ENCODE peak calls at places on chromosomes 2 and 18, in six cellular contexts. S is H4, E is head of caudate nucleus, M is tibial artery, J is left lung, T is dermis blood vessel endothelial cell. Q is an unnamed sample.

GRCh38 chr18:32470136-32470712 is 458 bp downstream of the GAREM1 start:
- DNase-seq in M (peak), T (peak), S (peak), E (peak), J (no peak), Q (peak)

GRCh38 chr2:154700142-154700541 is 1.6 kb downstream of the KCNJ3 start:
- DNase-seq in M (no peak), S (no peak), T (no peak), J (no peak), E (no peak), Q (no peak)

GRCh38 chr2:41020318-41020717 is 568.4 kb upstream of the SLC8A1 start:
- DNase-seq in S (no peak), T (no peak), E (no peak), J (no peak), M (no peak), Q (no peak)

GRCh38 chr2:45649855-45650806 is 1.3 kb upstream of the PRKCE start:
- DNase-seq in J (peak), S (no peak), E (peak), T (peak), M (peak), Q (peak)

GRCh38 chr18:48983793-48984437 is 33.1 kb upstream of the SMAD7 start:
- DNase-seq in J (no peak), M (no peak), T (peak), E (peak), S (no peak), Q (no peak)

GRCh38 chr2:170177950-170178781 is at the start of gene MYO3B:
- DNase-seq in M (no peak), J (no peak), T (no peak), S (no peak), E (peak), Q (peak)

GRCh38 chr2:85281553-85281952 is 46.2 kb downstream of the TGOLN2 start:
- DNase-seq in T (no peak), E (no peak), S (no peak), J (no peak), M (no peak), Q (no peak)

GRCh38 chr2:192060161-192060560 is 134.6 kb downstream of the TMEFF2 start:
- DNase-seq in S (no peak), J (no peak), E (no peak), M (no peak), T (no peak), Q (no peak)

GRCh38 chr2:66463206-66463605 is 28.3 kb downstream of the MEIS1 start:
- DNase-seq in S (no peak), T (no peak), J (no peak), M (no peak), E (no peak), Q (no peak)

GRCh38 chr2:9720352-9721093 is 89.7 kb upstream of the YWHAQ start:
- DNase-seq in E (no peak), T (no peak), S (no peak), M (no peak), J (no peak), Q (no peak)

GRCh38 chr18:24413148-24413547 is 13.3 kb upstream of the IMPACT start:
- DNase-seq in J (no peak), S (no peak), M (no peak), E (no peak), T (no peak), Q (no peak)

GRCh38 chr2:25879133-25879730 is 945 bp upstream of the ASXL2 start:
- DNase-seq in M (no peak), J (no peak), S (no peak), E (no peak), T (no peak), Q (no peak)

GRCh38 chr18:47881752-47882455 is 48.6 kb downstream of the SMAD2 start:
- DNase-seq in T (no peak), E (no peak), M (no peak), S (peak), J (no peak), Q (no peak)

GRCh38 chr2:7109558-7109935 is 192.3 kb downstream of the RNF144A start:
- DNase-seq in S (no peak), M (no peak), E (no peak), J (no peak), T (no peak), Q (no peak)

GRCh38 chr18:3005462-3005861 is 7.5 kb downstream of the LPIN2 start:
- DNase-seq in T (no peak), E (no peak), J (no peak), M (no peak), S (no peak), Q (no peak)

GRCh38 chr2:58146707-58147106 is 94.4 kb downstream of the FANCL start:
- DNase-seq in E (no peak), T (peak), J (no peak), S (no peak), M (no peak), Q (peak)

GRCh38 chr2:238133499-238134392 is 4.7 kb upstream of the KLHL30 start:
- DNase-seq in M (no peak), S (no peak), E (no peak), J (no peak), T (no peak), Q (no peak)

GRCh38 chr18:63844254-63844653 is 43.3 kb upstream of the SERPINB2 start:
- DNase-seq in J (no peak), E (no peak), M (no peak), T (peak), S (peak), Q (no peak)

Q was measured in putamen.